ENCODE peak calls at places on chromosomes 6 and 20, in six cellular contexts. One of them, this sample, is unnamed.

GRCh38 chr6:31898200-31899011 is 908 bp upstream of the EHMT2 start:
- DNase-seq in tibial artery: no peak
- DNase-seq in left ventricle myocardium inferior: no peak
- DNase-seq in brain microvascular endothelial cell: no peak
- DNase-seq in epithelial cell of esophagus: peak; percentile 79
- DNase-seq in tibial nerve: no peak
- DNase-seq in this sample: no peak

GRCh38 chr6:106458021-106458986 is 97.8 kb downstream of the CRYBG1 start:
- DNase-seq in tibial artery: no peak
- DNase-seq in left ventricle myocardium inferior: no peak
- DNase-seq in brain microvascular endothelial cell: no peak
- DNase-seq in epithelial cell of esophagus: no peak
- DNase-seq in tibial nerve: no peak
- DNase-seq in this sample: no peak

GRCh38 chr6:2916354-2916925 is 13.3 kb upstream of the SERPINB9 start:
- DNase-seq in tibial artery: no peak
- DNase-seq in left ventricle myocardium inferior: no peak
- DNase-seq in brain microvascular endothelial cell: no peak
- DNase-seq in epithelial cell of esophagus: no peak
- DNase-seq in tibial nerve: no peak
- DNase-seq in this sample: no peak

GRCh38 chr6:134626131-134626530 is 308.2 kb upstream of the SGK1 start:
- DNase-seq in tibial artery: no peak
- DNase-seq in left ventricle myocardium inferior: no peak
- DNase-seq in brain microvascular endothelial cell: no peak
- DNase-seq in epithelial cell of esophagus: no peak
- DNase-seq in tibial nerve: no peak
- DNase-seq in this sample: no peak

GRCh38 chr20:14142964-14143627 is 147.8 kb downstream of the MACROD2 start:
- DNase-seq in tibial artery: no peak
- DNase-seq in left ventricle myocardium inferior: no peak
- DNase-seq in brain microvascular endothelial cell: peak; percentile 70
- DNase-seq in epithelial cell of esophagus: peak; percentile 34
- DNase-seq in tibial nerve: no peak
- DNase-seq in this sample: peak; percentile 53

GRCh38 chr6:41153992-41154625 is at the start of gene TREML1:
- DNase-seq in tibial artery: no peak
- DNase-seq in left ventricle myocardium inferior: no peak
- DNase-seq in brain microvascular endothelial cell: no peak
- DNase-seq in epithelial cell of esophagus: peak; percentile 39
- DNase-seq in tibial nerve: no peak
- DNase-seq in this sample: no peak

GRCh38 chr6:116217069-116217468 is 36.8 kb downstream of the TSPYL4 start:
- DNase-seq in tibial artery: no peak
- DNase-seq in left ventricle myocardium inferior: no peak
- DNase-seq in brain microvascular endothelial cell: no peak
- DNase-seq in epithelial cell of esophagus: peak; percentile 61
- DNase-seq in tibial nerve: no peak
- DNase-seq in this sample: no peak

GRCh38 chr6:170166511-170167122 is 124.3 kb downstream of the DLL1 start:
- DNase-seq in tibial artery: no peak
- DNase-seq in left ventricle myocardium inferior: peak; percentile 35
- DNase-seq in brain microvascular endothelial cell: no peak
- DNase-seq in epithelial cell of esophagus: no peak
- DNase-seq in tibial nerve: no peak
- DNase-seq in this sample: no peak

GRCh38 chr6:84428300-84428907 is 201.0 kb upstream of the CEP162 start:
- DNase-seq in tibial artery: peak; percentile 69
- DNase-seq in left ventricle myocardium inferior: peak; percentile 49
- DNase-seq in brain microvascular endothelial cell: peak; percentile 60
- DNase-seq in epithelial cell of esophagus: peak; percentile 61
- DNase-seq in tibial nerve: peak; percentile 62
- DNase-seq in this sample: no peak

GRCh38 chr6:159700970-159701369 is 7.9 kb upstream of the SOD2 start:
- DNase-seq in tibial artery: no peak
- DNase-seq in left ventricle myocardium inferior: no peak
- DNase-seq in brain microvascular endothelial cell: peak; percentile 5
- DNase-seq in epithelial cell of esophagus: peak; percentile 36
- DNase-seq in tibial nerve: no peak
- DNase-seq in this sample: no peak

GRCh38 chr6:107129370-107129925 is 14.1 kb upstream of the BEND3 start:
- DNase-seq in tibial artery: no peak
- DNase-seq in left ventricle myocardium inferior: no peak
- DNase-seq in brain microvascular endothelial cell: no peak
- DNase-seq in epithelial cell of esophagus: no peak
- DNase-seq in tibial nerve: no peak
- DNase-seq in this sample: no peak

GRCh38 chr20:58223358-58223941 is 5.0 kb downstream of the ANKRD60 start:
- DNase-seq in tibial artery: no peak
- DNase-seq in left ventricle myocardium inferior: no peak
- DNase-seq in brain microvascular endothelial cell: no peak
- DNase-seq in epithelial cell of esophagus: no peak
- DNase-seq in tibial nerve: no peak
- DNase-seq in this sample: no peak

GRCh38 chr6:15662246-15663056 is at the start of gene DTNBP1:
- DNase-seq in tibial artery: peak; percentile 47
- DNase-seq in left ventricle myocardium inferior: peak; percentile 88
- DNase-seq in brain microvascular endothelial cell: peak; percentile 2
- DNase-seq in epithelial cell of esophagus: peak; percentile 64
- DNase-seq in tibial nerve: peak; percentile 73
- DNase-seq in this sample: no peak

GRCh38 chr6:22413681-22414305 is 117.0 kb upstream of the PRL start:
- DNase-seq in tibial artery: no peak
- DNase-seq in left ventricle myocardium inferior: no peak
- DNase-seq in brain microvascular endothelial cell: peak; percentile 28
- DNase-seq in epithelial cell of esophagus: peak; percentile 36
- DNase-seq in tibial nerve: no peak
- DNase-seq in this sample: no peak

GRCh38 chr20:20362774-20363435 is 5.0 kb upstream of the INSM1 start:
- DNase-seq in tibial artery: no peak
- DNase-seq in left ventricle myocardium inferior: no peak
- DNase-seq in brain microvascular endothelial cell: no peak
- DNase-seq in epithelial cell of esophagus: no peak
- DNase-seq in tibial nerve: no peak
- DNase-seq in this sample: no peak

GRCh38 chr6:16375828-16376227 is 137.4 kb downstream of the GMPR start:
- DNase-seq in tibial artery: no peak
- DNase-seq in left ventricle myocardium inferior: no peak
- DNase-seq in brain microvascular endothelial cell: no peak
- DNase-seq in epithelial cell of esophagus: no peak
- DNase-seq in tibial nerve: no peak
- DNase-seq in this sample: no peak

GRCh38 chr6:27757307-27757706 is 154.9 kb downstream of the OR2B2 start:
- DNase-seq in tibial artery: no peak
- DNase-seq in left ventricle myocardium inferior: no peak
- DNase-seq in brain microvascular endothelial cell: no peak
- DNase-seq in epithelial cell of esophagus: peak; percentile 25
- DNase-seq in tibial nerve: no peak
- DNase-seq in this sample: no peak

GRCh38 chr6:167047554-167047953 is 48.4 kb downstream of the CEP43 start:
- DNase-seq in tibial artery: peak; percentile 47
- DNase-seq in left ventricle myocardium inferior: no peak
- DNase-seq in brain microvascular endothelial cell: no peak
- DNase-seq in epithelial cell of esophagus: no peak
- DNase-seq in tibial nerve: no peak
- DNase-seq in this sample: no peak

GRCh38 chr6:145734486-145735355 is 599 bp downstream of the EPM2A start:
- DNase-seq in tibial artery: peak; percentile 87
- DNase-seq in left ventricle myocardium inferior: peak; percentile 92
- DNase-seq in brain microvascular endothelial cell: peak; percentile 84
- DNase-seq in epithelial cell of esophagus: peak; percentile 94
- DNase-seq in tibial nerve: peak; percentile 76
- DNase-seq in this sample: no peak

DNA sequence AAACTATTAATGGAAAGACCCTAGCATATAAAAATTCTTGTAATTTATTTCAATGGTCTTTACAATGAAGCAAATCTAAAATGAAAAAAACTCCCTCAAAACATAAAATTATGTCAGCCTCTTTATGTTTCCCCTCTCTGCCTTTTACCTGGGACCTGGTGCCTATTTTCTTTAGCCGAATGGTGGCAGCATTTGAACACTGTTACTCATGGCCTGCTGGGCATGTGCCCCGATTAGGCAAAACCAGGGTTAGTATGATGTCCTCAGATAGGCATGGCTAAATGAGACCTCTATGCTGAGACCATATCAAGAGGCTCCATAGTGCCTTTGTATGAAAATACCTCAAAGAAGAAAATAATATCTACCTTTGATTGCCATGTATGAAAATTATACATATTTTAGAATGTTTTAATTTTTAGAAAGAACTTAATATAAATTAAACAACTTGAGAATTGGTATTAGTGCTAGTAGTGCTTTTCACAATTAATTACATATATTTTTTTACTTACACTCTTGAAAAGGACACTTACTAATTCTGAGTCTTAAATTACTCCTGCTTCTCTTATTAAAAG is 22.5 kb upstream of the C6orf58 start:
- DNase-seq in tibial artery: no peak
- DNase-seq in left ventricle myocardium inferior: no peak
- DNase-seq in brain microvascular endothelial cell: peak; percentile 42
- DNase-seq in epithelial cell of esophagus: peak; percentile 74
- DNase-seq in tibial nerve: no peak
- DNase-seq in this sample: no peak
- TF ChIP-seq CTCF in tibial artery: no peak
- TF ChIP-seq CTCF in left ventricle myocardium inferior: peak; percentile 31
- TF ChIP-seq CTCF in brain microvascular endothelial cell: peak; percentile 72
- TF ChIP-seq CTCF in epithelial cell of esophagus: peak; percentile 69
- TF ChIP-seq CTCF in tibial nerve: no peak
- TF ChIP-seq CTCF in this sample: peak; percentile 62

DNA sequence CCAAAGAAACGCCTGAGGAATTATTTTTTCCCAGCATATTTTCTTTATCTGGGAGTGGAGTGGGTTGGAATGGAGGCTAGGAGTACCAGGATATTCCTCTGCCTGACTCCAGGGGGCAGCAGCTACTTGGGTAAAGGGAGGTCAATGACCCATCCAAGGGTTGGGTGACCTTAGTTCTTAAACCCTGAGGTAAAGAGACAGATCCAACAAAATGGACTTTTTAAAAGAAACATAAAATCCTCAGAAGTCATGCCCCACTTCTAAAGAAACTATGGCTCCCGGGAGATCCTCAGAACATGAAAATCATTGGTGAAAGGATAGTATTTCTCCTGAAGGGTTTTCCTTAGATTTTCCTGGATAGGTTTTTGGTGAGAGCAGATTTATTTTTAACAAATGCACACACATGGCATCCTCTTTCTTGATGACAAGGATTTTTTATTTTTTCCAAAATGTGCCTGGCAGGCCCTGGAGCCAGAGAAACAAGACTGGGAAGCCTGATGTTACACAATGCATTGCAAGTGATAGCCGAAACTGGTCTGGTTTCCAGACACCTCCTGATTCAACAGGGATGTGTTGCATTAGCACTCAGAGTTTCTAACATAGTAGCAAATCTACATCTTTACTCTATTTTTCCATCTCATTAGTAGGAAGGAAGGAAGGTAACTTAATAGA is 240.9 kb upstream of the BTBD3 start:
- DNase-seq in tibial artery: no peak
- DNase-seq in left ventricle myocardium inferior: no peak
- DNase-seq in brain microvascular endothelial cell: peak; percentile 2
- DNase-seq in epithelial cell of esophagus: peak; percentile 57
- DNase-seq in tibial nerve: no peak
- DNase-seq in this sample: no peak
- H3K4me3 ChIP-seq in tibial artery: no peak overlapping the region
- H3K4me3 ChIP-seq in left ventricle myocardium inferior: no peak overlapping the region
- H3K4me3 ChIP-seq in brain microvascular endothelial cell: no peak overlapping the region
- H3K4me3 ChIP-seq in epithelial cell of esophagus: no peak overlapping the region
- H3K4me3 ChIP-seq in tibial nerve: no peak overlapping the region
- H3K4me3 ChIP-seq in this sample: no peak overlapping the region

DNA sequence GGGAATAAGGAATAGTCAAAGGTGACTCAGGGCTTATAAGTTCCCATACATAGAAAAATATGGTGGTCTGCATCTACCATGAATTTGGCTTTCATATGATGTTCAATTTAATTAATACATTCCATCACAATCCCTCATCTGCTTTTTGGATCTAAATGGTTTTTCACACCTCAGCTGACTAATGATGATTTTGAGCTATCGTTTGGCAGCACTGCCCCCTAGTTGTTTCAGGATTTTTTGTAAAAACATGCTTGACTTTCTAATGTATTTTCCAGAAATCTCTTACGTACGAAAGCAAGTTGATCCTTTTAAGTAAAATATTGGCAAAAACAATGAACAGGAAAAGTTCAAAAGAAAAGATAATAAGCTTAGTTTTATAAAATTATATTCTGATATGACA is 408.6 kb upstream of the ADGRB3 start:
- DNase-seq in tibial artery: no peak
- DNase-seq in left ventricle myocardium inferior: no peak
- DNase-seq in brain microvascular endothelial cell: no peak
- DNase-seq in epithelial cell of esophagus: peak; percentile 36
- DNase-seq in tibial nerve: no peak
- DNase-seq in this sample: no peak
- TF ChIP-seq CTCF in tibial artery: no peak
- TF ChIP-seq CTCF in left ventricle myocardium inferior: peak; percentile 23
- TF ChIP-seq CTCF in brain microvascular endothelial cell: peak; percentile 50
- TF ChIP-seq CTCF in epithelial cell of esophagus: peak; percentile 49
- TF ChIP-seq CTCF in tibial nerve: peak; percentile 14
- TF ChIP-seq CTCF in this sample: peak; percentile 57

DNA sequence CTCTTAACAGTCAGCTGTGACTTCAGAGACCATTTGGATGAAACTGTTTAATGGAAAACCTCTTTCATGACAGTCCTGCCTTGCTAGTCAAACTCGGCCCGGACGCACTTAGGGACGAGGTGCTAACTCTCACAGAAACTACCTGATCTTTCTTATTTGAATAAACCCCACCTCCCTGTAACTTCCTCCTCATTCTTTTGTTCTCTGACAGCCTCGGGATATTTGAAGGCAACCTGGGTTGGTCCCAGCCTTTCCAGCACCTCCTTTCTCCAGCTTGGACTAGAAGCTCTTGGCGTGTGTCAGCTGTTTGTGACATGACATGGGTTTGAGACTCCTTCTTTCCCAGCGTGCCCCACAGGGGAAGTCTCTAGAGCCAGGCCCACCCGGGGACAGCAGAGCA is 175.3 kb upstream of the EXOC2 start:
- DNase-seq in tibial artery: no peak
- DNase-seq in left ventricle myocardium inferior: no peak
- DNase-seq in brain microvascular endothelial cell: no peak
- DNase-seq in epithelial cell of esophagus: no peak
- DNase-seq in tibial nerve: no peak
- DNase-seq in this sample: no peak
- H3K4me3 ChIP-seq in tibial artery: no peak overlapping the region
- H3K4me3 ChIP-seq in left ventricle myocardium inferior: no peak overlapping the region
- H3K4me3 ChIP-seq in brain microvascular endothelial cell: no peak overlapping the region
- H3K4me3 ChIP-seq in epithelial cell of esophagus: no peak overlapping the region
- H3K4me3 ChIP-seq in tibial nerve: no peak overlapping the region
- H3K4me3 ChIP-seq in this sample: no peak overlapping the region